ENCODE peak calls at places on chromosomes 1 and 21, in four cellular contexts. I is K562, Y is GM12878, A is HepG2. O is an unnamed sample.

GRCh38 chr1:203055983-203056382 is 29.7 kb downstream of the PPFIA4 start:
- DNase-seq in A (no peak), Y (no peak), I (no peak), O (no peak)

GRCh38 chr1:159964144-159964543 is 10.1 kb upstream of the SLAMF9 start:
- DNase-seq in Y (no peak), A (no peak), I (no peak), O (no peak)

GRCh38 chr1:22953392-22954141 is 19.1 kb downstream of the LACTBL1 start:
- DNase-seq in I (no peak), Y (no peak), A (no peak), O (no peak)

GRCh38 chr1:110380667-110381283 is 10.1 kb downstream of the SLC16A4 start:
- DNase-seq in I (no peak), A (no peak), Y (no peak), O (no peak)

GRCh38 chr1:78792756-78793155 is 143.1 kb downstream of the IFI44 start:
- DNase-seq in I (no peak), Y (no peak), A (no peak), O (no peak)

GRCh38 chr1:35717911-35718476 is 690 bp downstream of the C1orf216 start:
- DNase-seq in I (peak; percentile 76), Y (no peak), A (no peak), O (no peak)

GRCh38 chr21:46369520-46370235 is 45.7 kb downstream of the PCNT start:
- DNase-seq in A (no peak), I (no peak), Y (no peak), O (no peak)

GRCh38 chr1:241499910-241500309 is 19.6 kb downstream of the FH start:
- DNase-seq in Y (no peak), A (peak; percentile 14), I (no peak), O (no peak)

GRCh38 chr21:42363331-42363730 is 3.0 kb downstream of the TFF1 start:
- DNase-seq in Y (no peak), I (no peak), A (no peak), O (no peak)

GRCh38 chr1:223141021-223141420 is 2.0 kb downstream of the TLR5 start:
- DNase-seq in A (no peak), I (no peak), Y (no peak), O (no peak)

GRCh38 chr1:23198373-23198772 is 18.9 kb downstream of the HTR1D start:
- DNase-seq in Y (no peak), A (no peak), I (no peak), O (no peak)

GRCh38 chr1:233790662-233791371 is 113.7 kb upstream of the SLC35F3 start:
- DNase-seq in Y (peak; percentile 30), A (peak; percentile 43), I (peak; percentile 81), O (peak; percentile 83)

GRCh38 chr1:203456577-203456976 is 19.0 kb upstream of the PRELP start:
- DNase-seq in Y (no peak), A (no peak), I (no peak), O (no peak)

GRCh38 chr1:164240081-164240480 is 318.9 kb upstream of the PBX1 start:
- DNase-seq in Y (no peak), A (no peak), I (no peak), O (no peak)

GRCh38 chr1:21022279-21023040 is 154.2 kb downstream of the EIF4G3 start:
- DNase-seq in I (peak; percentile 62), Y (peak; percentile 81), A (peak; percentile 98), O (peak; percentile 71)

GRCh38 chr1:231800071-231800470 is 173.5 kb downstream of the DISC1 start:
- DNase-seq in I (no peak), A (no peak), Y (no peak), O (no peak)

DNA sequence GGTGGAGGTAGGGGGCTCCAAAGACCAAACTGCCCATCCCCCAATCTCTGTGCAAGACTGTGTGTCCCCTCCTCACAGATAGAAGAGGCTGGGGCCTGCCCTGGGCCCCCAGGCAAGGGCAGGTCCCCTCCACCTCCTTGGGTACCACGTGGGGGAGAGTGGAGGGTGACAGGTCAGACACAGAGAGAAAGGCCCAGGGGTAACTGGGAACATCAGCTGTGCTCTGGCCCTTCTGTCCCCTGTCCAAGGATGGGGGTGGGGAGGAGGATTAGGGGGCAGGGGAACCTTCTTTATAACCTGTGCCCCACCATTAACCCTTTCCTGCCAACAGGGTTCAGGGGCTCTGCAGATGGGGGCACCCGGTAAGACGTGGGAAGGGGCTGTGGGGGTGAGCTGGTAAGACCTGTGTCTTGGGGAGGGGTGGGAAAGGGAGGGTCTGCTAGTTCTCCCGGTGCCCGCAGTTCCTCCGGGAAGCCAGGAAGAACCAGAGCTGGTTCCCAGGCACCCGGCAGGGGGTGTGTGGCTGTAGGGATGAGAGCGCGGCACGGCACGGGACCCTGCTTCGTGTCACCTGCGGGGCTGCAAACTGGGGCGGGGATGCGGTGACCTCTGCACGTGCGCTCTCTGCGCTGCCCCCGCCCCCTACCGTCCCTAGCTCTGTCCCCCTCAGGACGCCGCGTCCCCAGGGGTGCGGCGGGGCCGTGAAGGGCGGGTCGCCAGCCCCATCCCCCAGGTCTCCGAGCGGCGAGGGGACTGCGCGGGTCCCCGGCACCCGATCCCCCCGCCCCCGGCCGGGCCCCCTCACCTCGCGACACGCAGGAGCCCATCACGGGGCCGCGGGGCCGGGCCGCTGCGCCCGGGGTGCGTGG is 601 bp downstream of the FAM131C start:
- DNase-seq in I (peak; percentile 80), Y (no peak), A (no peak), O (peak; percentile 24)
- TF ChIP-seq BHLHE40 in I (peak; percentile 96), Y (peak; percentile 35), A (peak; percentile 87), O (no peak)

GRCh38 chr1:16013908-16014258 is 4.0 kb downstream of the HSPB7 start:
- DNase-seq in I (no peak), Y (no peak), A (no peak), O (no peak)

GRCh38 chr1:16012590-16013219 is 5.1 kb downstream of the HSPB7 start:
- DNase-seq in I (peak; percentile 95), Y (peak; percentile 19), A (peak; percentile 72), O (no peak)

GRCh38 chr1:16011936-16012589 is 5.8 kb downstream of the HSPB7 start:
- DNase-seq in Y (no peak), I (no peak), A (no peak), O (no peak)

GRCh38 chr1:16014509-16015482 is 3.0 kb downstream of the HSPB7 start:
- DNase-seq in A (no peak), I (peak; percentile 73), Y (no peak), O (no peak)

DNA sequence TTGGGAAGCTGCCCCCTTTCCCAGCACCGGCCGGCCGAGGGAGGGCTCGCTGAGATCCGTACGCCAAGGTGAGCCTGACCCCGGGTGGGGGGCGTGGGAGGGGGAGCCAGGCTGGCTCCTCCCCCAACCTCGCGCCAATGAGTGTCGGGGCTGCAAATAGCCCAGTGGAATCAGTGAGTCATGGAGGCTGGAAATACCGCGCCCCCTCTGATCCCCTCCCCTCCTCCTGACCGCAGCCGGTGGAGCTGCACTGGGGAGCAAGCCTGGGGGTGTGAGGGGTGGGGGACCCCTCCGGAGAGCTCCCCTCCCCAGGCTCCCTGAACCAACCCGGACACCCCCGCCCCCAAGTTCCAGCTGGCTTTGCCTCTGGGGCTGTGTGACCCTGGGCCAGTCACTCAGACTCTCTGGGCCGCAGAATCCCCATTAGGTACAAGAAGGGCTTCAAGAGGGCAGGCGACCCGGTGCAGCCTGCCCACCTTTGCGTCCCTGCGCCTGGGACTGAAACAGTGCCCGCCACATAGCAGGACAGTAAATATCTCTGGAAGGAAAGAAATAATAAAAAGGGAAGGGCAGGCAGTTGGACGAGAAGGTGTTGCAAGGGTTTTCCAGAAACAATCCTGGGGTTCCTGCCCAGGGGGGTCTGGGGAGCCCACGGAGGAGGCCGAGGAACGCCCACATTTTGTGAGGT is 4.5 kb downstream of the HSPB7 start:
- DNase-seq in Y (peak; percentile 24), A (peak; percentile 60), I (peak; percentile 94), O (no peak)
- TF ChIP-seq FOXK2 in Y (no peak), A (no peak), I (no peak), O (no peak)

GRCh38 chr1:36794460-36794859 is 239.9 kb downstream of the GRIK3 start:
- DNase-seq in A (no peak), I (no peak), Y (no peak), O (no peak)

GRCh38 chr1:36793452-36793851 is 240.9 kb downstream of the GRIK3 start:
- DNase-seq in Y (no peak), A (no peak), I (no peak), O (no peak)

GRCh38 chr1:36797761-36798160 is 236.6 kb downstream of the GRIK3 start:
- DNase-seq in A (no peak), Y (no peak), I (no peak), O (no peak)

GRCh38 chr1:36792292-36792691 is 242.0 kb downstream of the GRIK3 start:
- DNase-seq in Y (no peak), A (no peak), I (no peak), O (no peak)

DNA sequence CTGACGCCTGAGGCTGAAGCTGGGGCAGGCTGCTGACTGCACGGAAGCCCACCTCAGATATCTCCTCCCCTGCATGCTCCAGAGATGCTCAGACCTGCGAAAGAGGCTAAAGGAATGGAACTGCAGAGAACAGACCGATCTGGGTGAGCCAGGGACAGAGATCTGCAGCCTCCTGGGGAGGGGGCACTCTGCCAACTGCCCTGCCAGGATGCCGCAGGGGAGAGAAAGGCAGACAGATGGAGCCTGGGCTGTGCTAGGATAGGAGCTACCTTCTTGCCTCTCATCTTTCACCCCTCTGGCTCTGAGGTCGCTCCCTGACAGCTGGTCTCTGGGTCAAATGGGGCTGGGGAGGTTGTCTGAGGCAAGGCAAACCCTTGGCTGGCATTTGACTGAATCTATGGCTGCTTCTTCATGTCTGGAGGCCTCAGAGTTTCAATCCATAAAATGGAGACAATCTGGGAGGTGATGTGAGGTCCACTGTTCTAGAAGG is 238.2 kb downstream of the GRIK3 start:
- DNase-seq in I (no peak), Y (no peak), A (no peak), O (no peak)
- TF ChIP-seq BHLHE40 in I (no peak), Y (no peak), A (no peak), O (no peak)

DNA sequence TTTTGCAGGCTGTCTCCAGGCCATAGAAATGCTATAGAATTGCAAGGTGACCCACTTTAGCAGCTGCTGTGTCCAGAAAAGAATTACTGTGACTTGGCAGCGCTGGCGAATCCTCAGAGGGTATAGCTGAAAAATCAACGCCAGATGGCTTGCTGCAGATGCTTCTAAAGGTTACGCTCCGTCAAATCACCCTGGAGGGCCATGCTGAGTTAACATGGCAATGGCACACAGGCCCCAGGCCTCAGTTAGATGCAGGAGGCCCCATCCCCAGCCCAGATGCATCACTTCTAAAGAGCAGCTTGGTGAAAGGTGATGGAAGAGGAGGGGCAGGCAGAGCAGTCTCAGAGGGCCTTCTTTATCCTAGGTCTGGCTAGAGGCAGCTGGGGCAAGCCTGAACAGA is 18.0 kb downstream of the KIAA1614 start:
- DNase-seq in I (no peak), A (no peak), Y (no peak), O (no peak)
- TF ChIP-seq FOXK2 in I (no peak), A (no peak), Y (no peak), O (no peak)

GRCh38 chr1:25861316-25862286 is 2.3 kb upstream of the AUNIP start:
- DNase-seq in Y (no peak), I (peak; percentile 51), A (peak; percentile 82), O (no peak)
- TF ChIP-seq BHLHE40 in Y (no peak), I (no peak), A (peak; percentile 24), O (no peak)

GRCh38 chr1:198681247-198681646 is 42.4 kb downstream of the PTPRC start:
- DNase-seq in I (no peak), A (no peak), Y (no peak), O (no peak)
- TF ChIP-seq FOXK2 in I (no peak), A (no peak), Y (no peak), O (no peak)

GRCh38 chr21:43717166-43717853 is 1.6 kb upstream of the PDXK start:
- DNase-seq in I (no peak), A (no peak), Y (no peak), O (no peak)

GRCh38 chr21:43718872-43719747 is at the start of gene PDXK:
- DNase-seq in Y (peak; percentile 35), I (peak; percentile 96), A (peak; percentile 67), O (peak; percentile 95)

GRCh38 chr21:43717967-43718871 is 710 bp upstream of the PDXK start:
- DNase-seq in Y (no peak), A (no peak), I (no peak), O (no peak)

GRCh38 chr21:43719748-43720538 is 1.0 kb downstream of the PDXK start:
- DNase-seq in Y (no peak), I (no peak), A (no peak), O (no peak)

GRCh38 chr21:43716376-43717165 is 2.4 kb upstream of the PDXK start:
- DNase-seq in I (no peak), A (no peak), Y (peak; percentile 79), O (no peak)
- TF ChIP-seq BHLHE40 in I (no peak), A (no peak), Y (peak; percentile 71), O (no peak)

O was measured in HEK293T.